ENCODE peak calls at places on chromosomes 1 and 21, in nine cellular contexts. A is cardiac muscle cell; U is AG04450; Y is SJCRH30; H is GM23248; I is CD8-positive, alpha-beta T cell; P is heart left ventricle; B is PC-9; Q is neuronal stem cell. G is an unnamed sample.

GRCh38 chr1:98929456-98929855 is 75.2 kb downstream of the PLPPR5 start:
- DNase-seq in A (no peak), U (no peak), Y (peak), H (no peak), I (no peak), P (no peak), B (no peak), Q (no peak), G (no peak)

GRCh38 chr1:79283451-79283850 is 276.9 kb upstream of the ADGRL4 start:
- DNase-seq in A (no peak), U (no peak), Y (no peak), H (no peak), I (no peak), P (no peak), B (no peak), Q (no peak), G (no peak)

GRCh38 chr1:54575161-54575560 is 27.1 kb downstream of the ACOT11 start:
- DNase-seq in A (peak), U (no peak), Y (no peak), H (no peak), I (no peak), P (peak), B (no peak), Q (no peak), G (no peak)

GRCh38 chr1:48493970-48494769 is 22.2 kb upstream of the SPATA6 start:
- DNase-seq in A (no peak), U (peak), Y (peak), H (peak), I (no peak), P (no peak), B (no peak), Q (no peak), G (peak)

GRCh38 chr1:242731446-242731845 is 206.9 kb upstream of the PLD5 start:
- DNase-seq in A (no peak), U (no peak), Y (peak), H (no peak), I (no peak), P (no peak), B (no peak), Q (no peak), G (no peak)

GRCh38 chr1:157963713-157964112 is 29.7 kb upstream of the KIRREL1 start:
- DNase-seq in A (peak), U (peak), Y (peak), H (peak), I (peak), P (peak), B (peak), Q (peak), G (peak)

GRCh38 chr1:175221548-175222175 is 29.1 kb upstream of the KIAA0040 start:
- DNase-seq in A (peak), U (no peak), Y (peak), H (peak), I (no peak), P (no peak), B (peak), Q (no peak), G (no peak)

GRCh38 chr1:101438359-101438758 is 201.5 kb downstream of the S1PR1 start:
- DNase-seq in A (peak), U (no peak), Y (no peak), H (peak), I (no peak), P (no peak), B (no peak), Q (no peak), G (peak)

GRCh38 chr1:157073944-157074685 is 25.5 kb downstream of the ETV3L start:
- DNase-seq in A (peak), U (peak), Y (peak), H (peak), I (peak), P (peak), B (peak), Q (peak), G (peak)

GRCh38 chr21:40752125-40752524 is 94.8 kb downstream of the DSCAM start:
- DNase-seq in A (peak), U (no peak), Y (no peak), H (no peak), I (no peak), P (no peak), B (no peak), Q (peak), G (no peak)

GRCh38 chr1:236508593-236509027 is 15.2 kb upstream of the LGALS8 start:
- DNase-seq in A (no peak), U (no peak), Y (no peak), H (no peak), I (no peak), P (no peak), B (no peak), Q (no peak), G (no peak)

GRCh38 chr1:144551107-144551542 is 41.6 kb upstream of the PPIAL4F start:
- DNase-seq in A (no peak), U (no peak), Y (no peak), H (no peak), I (peak), P (no peak), B (no peak), Q (no peak), G (no peak)

GRCh38 chr1:115768549-115768948 is at the start of gene CASQ2:
- DNase-seq in A (no peak), U (no peak), Y (no peak), H (no peak), I (no peak), P (peak), B (no peak), Q (no peak), G (no peak)

GRCh38 chr21:45294509-45295291 is 7.0 kb upstream of the POFUT2 start:
- DNase-seq in A (peak), U (peak), Y (peak), H (peak), I (no peak), P (peak), B (no peak), Q (no peak), G (peak)

GRCh38 chr1:170194451-170194850 is 48.7 kb downstream of the NTMT2 start:
- DNase-seq in A (no peak), U (no peak), Y (no peak), H (peak), I (no peak), P (no peak), B (no peak), Q (no peak), G (no peak)

GRCh38 chr1:93525431-93525830 is 77.5 kb downstream of the FNBP1L start:
- DNase-seq in A (no peak), U (no peak), Y (no peak), H (peak), I (no peak), P (no peak), B (no peak), Q (no peak), G (no peak)

GRCh38 chr1:147243228-147243685 is 773 bp downstream of the CHD1L start:
- DNase-seq in A (peak), U (no peak), Y (peak), H (peak), I (peak), P (peak), B (no peak), Q (no peak), G (no peak)

GRCh38 chr1:9061949-9062555 is 7.4 kb downstream of the SLC2A5 start:
- DNase-seq in A (no peak), U (no peak), Y (no peak), H (peak), I (no peak), P (no peak), B (no peak), Q (no peak), G (peak)

GRCh38 chr1:170805957-170806662 is 129.2 kb upstream of the MROH9 start:
- DNase-seq in A (peak), U (no peak), Y (no peak), H (peak), I (no peak), P (no peak), B (no peak), Q (no peak), G (no peak)

GRCh38 chr1:15339580-15339979 is 70.1 kb upstream of the EFHD2 start:
- DNase-seq in A (no peak), U (no peak), Y (no peak), H (no peak), I (no peak), P (no peak), B (peak), Q (no peak), G (no peak)

GRCh38 chr1:68173283-68174172 is 58.8 kb downstream of the WLS start:
- DNase-seq in A (no peak), U (no peak), Y (peak), H (peak), I (no peak), P (no peak), B (no peak), Q (no peak), G (peak)

GRCh38 chr21:29232601-29233541 is 65.9 kb upstream of the BACH1 start:
- DNase-seq in A (no peak), U (no peak), Y (no peak), H (peak), I (no peak), P (no peak), B (no peak), Q (no peak), G (peak)

GRCh38 chr1:229066591-229066990 is 204.3 kb upstream of the RAB4A start:
- DNase-seq in A (no peak), U (no peak), Y (no peak), H (no peak), I (no peak), P (no peak), B (no peak), Q (no peak), G (no peak)

GRCh38 chr21:36915701-36916075 is 50.8 kb downstream of the HLCS start:
- DNase-seq in A (no peak), U (no peak), Y (no peak), H (no peak), I (no peak), P (no peak), B (no peak), Q (no peak), G (no peak)

GRCh38 chr1:64427879-64428278 is 42.0 kb upstream of the CACHD1 start:
- DNase-seq in A (no peak), U (no peak), Y (no peak), H (no peak), I (no peak), P (no peak), B (no peak), Q (no peak), G (no peak)

GRCh38 chr1:167532964-167533824 is 14.9 kb upstream of the CD247 start:
- DNase-seq in A (no peak), U (no peak), Y (no peak), H (no peak), I (no peak), P (no peak), B (no peak), Q (no peak), G (no peak)

GRCh38 chr1:25743164-25744139 is 56.5 kb upstream of the SELENON start:
- DNase-seq in A (no peak), U (no peak), Y (peak), H (peak), I (no peak), P (peak), B (no peak), Q (no peak), G (peak)

GRCh38 chr1:218380125-218380977 is 35.2 kb downstream of the TGFB2 start:
- DNase-seq in A (peak), U (peak), Y (peak), H (peak), I (no peak), P (no peak), B (peak), Q (no peak), G (peak)

DNA sequence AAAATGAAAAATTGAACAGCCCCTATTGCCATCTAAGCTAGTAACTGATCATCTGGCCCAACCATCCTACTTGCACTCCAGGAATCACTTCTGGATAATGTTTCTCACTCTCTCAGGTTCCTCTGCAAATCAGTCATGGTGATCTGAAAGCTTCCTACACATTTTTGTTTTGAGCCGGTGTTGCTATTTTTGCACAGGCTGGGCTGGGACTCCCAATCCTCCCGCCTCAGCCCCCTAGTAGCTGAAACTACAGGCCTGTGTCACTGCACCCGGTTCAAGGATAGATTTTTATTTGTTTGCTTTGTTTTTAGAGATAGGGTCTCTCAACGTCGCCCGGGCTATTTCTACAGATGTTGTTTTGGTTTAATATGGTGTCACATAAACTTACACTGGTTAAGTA is 40.5 kb upstream of the HMCN1 start:
- DNase-seq in A (no peak), U (no peak), Y (peak), H (no peak), I (no peak), P (no peak), B (no peak), Q (no peak), G (no peak)
- H3K4me3 ChIP-seq in A (no peak), U (no peak), Y (peak), H (no peak), I (peak), P (peak), B (no peak), Q (no peak), G (no peak)

GRCh38 chr1:32201011-32201855 is 838 bp downstream of the CCDC28B start:
- DNase-seq in A (peak), U (no peak), Y (peak), H (peak), I (peak), P (peak), B (no peak), Q (no peak), G (peak)

GRCh38 chr1:32204943-32205361 is 519 bp upstream of the IQCC start:
- DNase-seq in A (no peak), U (no peak), Y (no peak), H (peak), I (no peak), P (no peak), B (no peak), Q (no peak), G (no peak)

GRCh38 chr1:32208463-32208862 is 426 bp upstream of the DCDC2B start:
- DNase-seq in A (no peak), U (no peak), Y (no peak), H (no peak), I (no peak), P (no peak), B (no peak), Q (no peak), G (no peak)

GRCh38 chr1:32208891-32209309 is at the start of gene DCDC2B:
- DNase-seq in A (no peak), U (no peak), Y (peak), H (peak), I (no peak), P (no peak), B (peak), Q (no peak), G (peak)

GRCh38 chr1:32205401-32206370 is at the start of gene IQCC:
- DNase-seq in A (peak), U (no peak), Y (peak), H (peak), I (peak), P (peak), B (peak), Q (peak), G (peak)
- H3K27ac ChIP-seq in A (no peak), U (peak), Y (peak), H (peak), I (peak), P (peak), B (no peak), Q (no peak), G (peak)

DNA sequence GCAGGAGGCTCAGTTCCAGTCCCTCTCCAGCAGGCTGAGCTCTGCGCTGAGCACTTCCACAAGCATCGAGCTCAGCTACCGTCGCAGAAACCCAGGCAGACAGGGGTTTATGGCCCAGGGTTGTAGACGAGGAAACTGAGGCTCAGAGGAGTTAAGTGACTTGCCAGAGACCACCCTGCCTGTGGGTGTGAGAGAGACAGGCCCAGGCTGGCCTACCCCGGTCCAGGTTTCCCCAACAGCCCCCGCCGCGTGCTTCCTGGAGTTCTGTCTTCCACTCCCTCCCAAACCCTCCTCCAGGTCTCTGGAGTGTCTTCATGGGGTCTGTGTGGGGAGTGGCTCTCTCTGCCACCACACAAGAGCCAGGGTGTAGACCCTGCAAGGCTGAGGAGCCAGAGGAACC is 615.9 kb downstream of the PTPRU start:
- DNase-seq in A (no peak), U (no peak), Y (no peak), H (no peak), I (no peak), P (no peak), B (no peak), Q (no peak), G (no peak)
- H3K4me3 ChIP-seq in A (no peak), U (no peak), Y (no peak), H (no peak), I (no peak), P (no peak), B (no peak), Q (no peak), G (no peak)

GRCh38 chr1:41488599-41488905 is 4.1 kb upstream of the EDN2 start:
- DNase-seq in A (no peak), U (no peak), Y (no peak), H (no peak), I (no peak), P (peak), B (no peak), Q (no peak), G (no peak)
- H3K27ac ChIP-seq in A (peak), U (no peak), Y (peak), H (no peak), I (no peak), P (no peak), B (no peak), Q (no peak), G (no peak)

G was measured in brain microvascular endothelial cell.